ENCODE peak calls at places on chromosomes 7 and 10, in four cellular contexts. One of them, this sample, is unnamed.

GRCh38 chr7:55235115-55235514 is 130.0 kb upstream of the LANCL2 start:
- DNase-seq in uterus: no peak
- DNase-seq in keratinocyte: no peak
- DNase-seq in heart right ventricle: no peak
- DNase-seq in this sample: no peak

GRCh38 chr7:23357190-23358093 is 58.3 kb downstream of the MALSU1 start:
- DNase-seq in uterus: no peak
- DNase-seq in keratinocyte: peak
- DNase-seq in heart right ventricle: no peak
- DNase-seq in this sample: no peak

GRCh38 chr10:70169011-70169410 is 1.3 kb downstream of the SAR1A start:
- DNase-seq in uterus: no peak
- DNase-seq in keratinocyte: no peak
- DNase-seq in heart right ventricle: no peak
- DNase-seq in this sample: no peak

GRCh38 chr7:44693641-44694313 is 54.9 kb upstream of the ZMIZ2 start:
- DNase-seq in uterus: no peak
- DNase-seq in keratinocyte: no peak
- DNase-seq in heart right ventricle: peak
- DNase-seq in this sample: no peak

GRCh38 chr10:123669901-123670300 is 3.7 kb downstream of the GPR26 start:
- DNase-seq in uterus: no peak
- DNase-seq in keratinocyte: no peak
- DNase-seq in heart right ventricle: no peak
- DNase-seq in this sample: no peak

GRCh38 chr10:33638891-33639290 is 304.4 kb upstream of the NRP1 start:
- DNase-seq in uterus: no peak
- DNase-seq in keratinocyte: no peak
- DNase-seq in heart right ventricle: no peak
- DNase-seq in this sample: no peak

GRCh38 chr7:101819913-101820522 is 2.6 kb downstream of the CUX1 start:
- DNase-seq in uterus: no peak
- DNase-seq in keratinocyte: no peak
- DNase-seq in heart right ventricle: no peak
- DNase-seq in this sample: no peak

GRCh38 chr7:121138262-121138933 is 149.9 kb downstream of the CPED1 start:
- DNase-seq in uterus: no peak
- DNase-seq in keratinocyte: no peak
- DNase-seq in heart right ventricle: no peak
- DNase-seq in this sample: no peak

GRCh38 chr10:48496831-48497792 is 107.8 kb downstream of the ARHGAP22 start:
- DNase-seq in uterus: no peak
- DNase-seq in keratinocyte: no peak
- DNase-seq in heart right ventricle: no peak
- DNase-seq in this sample: no peak

GRCh38 chr7:158782638-158783490 is 46.4 kb downstream of the ESYT2 start:
- DNase-seq in uterus: peak
- DNase-seq in keratinocyte: no peak
- DNase-seq in heart right ventricle: peak
- DNase-seq in this sample: peak

GRCh38 chr10:78973901-78974408 is 94.8 kb upstream of the ZMIZ1 start:
- DNase-seq in uterus: no peak
- DNase-seq in keratinocyte: no peak
- DNase-seq in heart right ventricle: peak
- DNase-seq in this sample: peak

GRCh38 chr7:17913250-17913649 is 27.0 kb downstream of the SNX13 start:
- DNase-seq in uterus: no peak
- DNase-seq in keratinocyte: no peak
- DNase-seq in heart right ventricle: no peak
- DNase-seq in this sample: no peak

GRCh38 chr10:88880287-88881094 is 446 bp downstream of the STAMBPL1 start:
- DNase-seq in uterus: peak
- DNase-seq in keratinocyte: no peak
- DNase-seq in heart right ventricle: peak
- DNase-seq in this sample: peak

GRCh38 chr7:144995495-144995894 is 159.6 kb upstream of the TPK1 start:
- DNase-seq in uterus: no peak
- DNase-seq in keratinocyte: no peak
- DNase-seq in heart right ventricle: no peak
- DNase-seq in this sample: no peak

GRCh38 chr7:125934965-125935364 is 1005.3 kb upstream of the POT1 start:
- DNase-seq in uterus: no peak
- DNase-seq in keratinocyte: no peak
- DNase-seq in heart right ventricle: no peak
- DNase-seq in this sample: no peak

GRCh38 chr7:128892521-128893250 is 17.8 kb downstream of the KCP start:
- DNase-seq in uterus: no peak
- DNase-seq in keratinocyte: no peak
- DNase-seq in heart right ventricle: no peak
- DNase-seq in this sample: no peak

GRCh38 chr7:128890306-128891109 is 20.0 kb downstream of the KCP start:
- DNase-seq in uterus: no peak
- DNase-seq in keratinocyte: no peak
- DNase-seq in heart right ventricle: no peak
- DNase-seq in this sample: no peak

GRCh38 chr7:128891942-128892269 is 18.6 kb downstream of the KCP start:
- DNase-seq in uterus: no peak
- DNase-seq in keratinocyte: no peak
- DNase-seq in heart right ventricle: no peak
- DNase-seq in this sample: no peak

GRCh38 chr7:128893251-128894100 is 17.0 kb downstream of the KCP start:
- DNase-seq in uterus: no peak
- DNase-seq in keratinocyte: peak
- DNase-seq in heart right ventricle: no peak
- DNase-seq in this sample: no peak

GRCh38 chr7:128891110-128891941 is 19.2 kb downstream of the KCP start:
- DNase-seq in uterus: no peak
- DNase-seq in keratinocyte: no peak
- DNase-seq in heart right ventricle: no peak
- DNase-seq in this sample: no peak
- H3K4me3 ChIP-seq in uterus: no peak
- H3K4me3 ChIP-seq in keratinocyte: no peak
- H3K4me3 ChIP-seq in heart right ventricle: peak
- H3K4me3 ChIP-seq in this sample: no peak

GRCh38 chr7:137342751-137343482 is 616 bp downstream of the PTN start:
- DNase-seq in uterus: no peak
- DNase-seq in keratinocyte: no peak
- DNase-seq in heart right ventricle: no peak
- DNase-seq in this sample: no peak
- H3K27ac ChIP-seq in uterus: peak
- H3K27ac ChIP-seq in keratinocyte: no peak
- H3K27ac ChIP-seq in heart right ventricle: peak
- H3K27ac ChIP-seq in this sample: no peak

GRCh38 chr7:94649313-94649924 is 6.5 kb downstream of the SGCE start:
- DNase-seq in uterus: no peak
- DNase-seq in keratinocyte: no peak
- DNase-seq in heart right ventricle: no peak
- DNase-seq in this sample: no peak
- H3K4me3 ChIP-seq in uterus: no peak
- H3K4me3 ChIP-seq in keratinocyte: peak
- H3K4me3 ChIP-seq in heart right ventricle: no peak
- H3K4me3 ChIP-seq in this sample: no peak

GRCh38 chr7:130009848-130010688 is 41.1 kb downstream of the ZC3HC1 start:
- DNase-seq in uterus: no peak
- DNase-seq in keratinocyte: peak
- DNase-seq in heart right ventricle: no peak
- DNase-seq in this sample: no peak

GRCh38 chr7:130008941-130009847 is 42.0 kb downstream of the ZC3HC1 start:
- DNase-seq in uterus: no peak
- DNase-seq in keratinocyte: peak
- DNase-seq in heart right ventricle: no peak
- DNase-seq in this sample: peak

GRCh38 chr7:130013241-130013640 is 37.9 kb downstream of the ZC3HC1 start:
- DNase-seq in uterus: no peak
- DNase-seq in keratinocyte: no peak
- DNase-seq in heart right ventricle: no peak
- DNase-seq in this sample: no peak

GRCh38 chr7:130006771-130007170 is 44.4 kb downstream of the ZC3HC1 start:
- DNase-seq in uterus: no peak
- DNase-seq in keratinocyte: no peak
- DNase-seq in heart right ventricle: no peak
- DNase-seq in this sample: no peak

DNA sequence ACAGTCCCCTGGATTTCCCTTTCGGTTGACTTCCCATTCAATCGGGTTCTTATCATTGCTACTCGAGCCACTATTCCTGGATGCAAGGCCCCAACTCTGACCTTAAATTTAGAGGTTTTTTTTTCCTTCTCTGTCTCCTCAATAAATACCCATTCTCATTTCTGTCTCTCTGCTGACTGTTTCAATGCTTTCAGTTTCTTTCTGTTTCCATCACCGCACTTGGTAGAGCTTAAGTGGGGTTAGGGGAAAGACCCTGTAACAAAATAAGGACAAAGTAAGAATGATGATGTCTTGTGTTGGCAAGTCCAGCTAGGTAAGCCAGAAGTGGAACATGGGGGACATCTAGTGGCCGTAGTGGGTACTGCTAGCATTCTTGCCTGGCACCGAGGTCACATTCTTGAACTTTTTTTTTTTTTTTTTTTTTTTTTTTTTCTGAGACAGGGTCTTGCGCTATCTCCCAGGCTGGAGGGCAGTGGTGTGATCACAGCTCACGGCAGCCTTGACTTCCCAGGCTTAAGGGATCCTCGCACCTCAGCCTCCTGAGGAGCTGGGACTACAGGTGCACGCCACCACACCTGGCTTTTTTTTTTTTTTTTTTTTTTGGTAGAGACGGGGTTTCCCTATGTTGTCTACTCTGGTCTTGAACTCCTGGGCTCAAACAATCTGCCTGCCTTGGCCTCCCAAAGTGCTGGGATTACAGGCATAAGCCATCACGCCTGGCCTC is 40.3 kb downstream of the ZC3HC1 start:
- DNase-seq in uterus: peak
- DNase-seq in keratinocyte: peak
- DNase-seq in heart right ventricle: peak
- DNase-seq in this sample: peak
- H3K27ac ChIP-seq in uterus: peak
- H3K27ac ChIP-seq in keratinocyte: peak
- H3K27ac ChIP-seq in heart right ventricle: peak
- H3K27ac ChIP-seq in this sample: peak

GRCh38 chr7:77542399-77542798 is 5.3 kb downstream of the PTPN12 start:
- DNase-seq in uterus: no peak
- DNase-seq in keratinocyte: no peak
- DNase-seq in heart right ventricle: no peak
- DNase-seq in this sample: no peak
- H3K4me3 ChIP-seq in uterus: no peak
- H3K4me3 ChIP-seq in keratinocyte: no peak
- H3K4me3 ChIP-seq in heart right ventricle: no peak
- H3K4me3 ChIP-seq in this sample: no peak

GRCh38 chr10:62652564-62652963 is 152.0 kb upstream of the ADO start:
- DNase-seq in uterus: no peak
- DNase-seq in keratinocyte: no peak
- DNase-seq in heart right ventricle: no peak
- DNase-seq in this sample: no peak

GRCh38 chr10:62653254-62653653 is 151.3 kb upstream of the ADO start:
- DNase-seq in uterus: no peak
- DNase-seq in keratinocyte: no peak
- DNase-seq in heart right ventricle: no peak
- DNase-seq in this sample: no peak

GRCh38 chr10:62654966-62655336 is 149.6 kb upstream of the ADO start:
- DNase-seq in uterus: no peak
- DNase-seq in keratinocyte: no peak
- DNase-seq in heart right ventricle: no peak
- DNase-seq in this sample: no peak

GRCh38 chr10:62657244-62657835 is 147.2 kb upstream of the ADO start:
- DNase-seq in uterus: no peak
- DNase-seq in keratinocyte: no peak
- DNase-seq in heart right ventricle: no peak
- DNase-seq in this sample: no peak

GRCh38 chr10:62655337-62655994 is 149.1 kb upstream of the ADO start:
- DNase-seq in uterus: no peak
- DNase-seq in keratinocyte: no peak
- DNase-seq in heart right ventricle: no peak
- DNase-seq in this sample: no peak
- H3K27ac ChIP-seq in uterus: no peak
- H3K27ac ChIP-seq in keratinocyte: no peak
- H3K27ac ChIP-seq in heart right ventricle: no peak
- H3K27ac ChIP-seq in this sample: no peak

DNA sequence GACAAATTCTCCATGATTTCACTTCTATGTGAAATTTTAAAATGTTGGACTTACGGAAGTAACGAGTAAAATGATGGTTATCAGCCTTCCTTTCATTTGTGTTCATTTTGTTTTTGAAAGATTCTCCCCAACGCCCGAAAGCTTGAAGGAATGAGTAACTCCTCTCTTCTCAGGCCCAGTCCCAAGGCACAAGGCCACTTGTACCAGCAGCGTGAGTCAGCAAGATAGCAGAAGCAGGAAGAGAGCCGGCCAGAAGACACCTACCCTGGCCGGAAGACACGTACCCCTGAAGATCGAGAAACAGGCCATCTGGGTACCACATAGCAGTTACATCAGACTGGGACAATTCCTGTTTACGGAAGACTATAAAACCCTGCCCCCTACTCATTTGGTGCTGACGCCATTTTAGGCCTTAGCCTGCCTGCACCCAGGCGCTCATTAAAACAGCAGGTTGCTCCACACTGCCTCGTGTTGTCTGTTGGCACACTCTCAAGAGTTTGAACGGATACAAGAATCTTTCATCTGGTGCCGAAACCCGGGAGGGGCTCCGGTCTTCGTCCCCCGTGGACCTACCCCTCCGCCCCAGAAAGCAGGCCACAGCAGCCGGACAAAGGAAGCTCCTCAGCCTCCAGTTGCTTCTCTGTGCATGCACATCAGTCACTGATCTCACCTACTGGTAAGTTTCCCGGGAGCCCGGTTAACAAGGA is 60.4 kb downstream of the LRRC17 start:
- DNase-seq in uterus: no peak
- DNase-seq in keratinocyte: no peak
- DNase-seq in heart right ventricle: no peak
- DNase-seq in this sample: no peak
- H3K4me3 ChIP-seq in uterus: no peak
- H3K4me3 ChIP-seq in keratinocyte: no peak
- H3K4me3 ChIP-seq in heart right ventricle: no peak
- H3K4me3 ChIP-seq in this sample: no peak

GRCh38 chr7:107123392-107123791 is 45.4 kb upstream of the HBP1 start:
- DNase-seq in uterus: no peak
- DNase-seq in keratinocyte: no peak
- DNase-seq in heart right ventricle: no peak
- DNase-seq in this sample: no peak
- H3K27ac ChIP-seq in uterus: no peak
- H3K27ac ChIP-seq in keratinocyte: no peak
- H3K27ac ChIP-seq in heart right ventricle: no peak
- H3K27ac ChIP-seq in this sample: no peak

GRCh38 chr7:130940326-130940725 is 206.3 kb upstream of the KLF14 start:
- DNase-seq in uterus: no peak
- DNase-seq in keratinocyte: no peak
- DNase-seq in heart right ventricle: no peak
- DNase-seq in this sample: no peak
- H3K4me3 ChIP-seq in uterus: peak
- H3K4me3 ChIP-seq in keratinocyte: peak
- H3K4me3 ChIP-seq in heart right ventricle: peak
- H3K4me3 ChIP-seq in this sample: no peak

DNA sequence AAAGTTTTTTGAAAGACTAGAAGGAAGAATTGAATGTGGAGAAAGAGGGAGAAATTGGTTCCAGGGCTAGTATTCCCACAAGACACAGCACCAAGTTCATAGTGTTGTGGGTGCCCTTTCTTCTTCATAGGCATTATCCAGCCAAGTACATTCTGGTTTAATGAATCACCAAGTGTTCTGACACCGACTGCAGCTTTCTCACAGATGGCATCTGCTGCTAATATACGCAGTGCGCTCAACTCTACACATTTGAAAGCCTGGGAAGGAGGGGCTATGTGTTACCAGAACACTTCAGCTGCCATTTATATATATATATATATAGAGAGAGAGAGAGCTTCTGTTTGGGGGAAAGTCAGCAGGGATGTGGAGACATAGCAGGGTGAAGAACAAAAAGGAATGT is 1168.4 kb downstream of the GATA3 start:
- DNase-seq in uterus: no peak
- DNase-seq in keratinocyte: peak
- DNase-seq in heart right ventricle: no peak
- DNase-seq in this sample: no peak
- H3K27ac ChIP-seq in uterus: no peak
- H3K27ac ChIP-seq in keratinocyte: no peak
- H3K27ac ChIP-seq in heart right ventricle: no peak
- H3K27ac ChIP-seq in this sample: no peak

This sample was measured in lung.